ENCODE peak calls at places on chromosomes 6 and 20, in nine cellular contexts. S, K, P, E, Q, Z, I, C and F are unnamed samples.
A peak's percentile ranks its signal among the peaks of the same experiment; 100 is the strongest.

GRCh38 chr6:112249489-112249888 is 4.9 kb downstream of the LAMA4 start:
- DNase-seq in S (no peak), K (no peak), P (no peak), E (no peak), Q (peak; percentile 80), Z (no peak), I (no peak), C (no peak), F (no peak)

GRCh38 chr6:132730560-132730959 is 16.7 kb upstream of the VNN1 start:
- DNase-seq in S (no peak), K (peak; percentile 53), P (no peak), E (no peak), Q (peak; percentile 85), Z (no peak), I (peak; percentile 86), C (no peak), F (no peak)

GRCh38 chr20:59723607-59724456 is 119.5 kb downstream of the PHACTR3 start:
- DNase-seq in S (no peak), K (no peak), P (no peak), E (no peak), Q (peak; percentile 47), Z (no peak), I (no peak), C (no peak), F (no peak)

GRCh38 chr6:33091957-33092356 is 16.2 kb downstream of the HLA-DPB1 start:
- DNase-seq in S (peak; percentile 89), K (no peak), P (peak; percentile 8), E (peak; percentile 69), Q (peak; percentile 31), Z (peak; percentile 42), I (peak; percentile 9), C (peak; percentile 46), F (peak; percentile 70)

GRCh38 chr20:22700387-22700786 is 116.0 kb upstream of the FOXA2 start:
- DNase-seq in S (no peak), K (no peak), P (no peak), E (no peak), Q (peak; percentile 41), Z (no peak), I (peak; percentile 14), C (no peak), F (no peak)

GRCh38 chr20:46135856-46136633 is 17.9 kb downstream of the CD40 start:
- DNase-seq in S (peak; percentile 21), K (no peak), P (no peak), E (peak; percentile 84), Q (no peak), Z (no peak), I (no peak), C (no peak), F (no peak)

GRCh38 chr6:170005680-170006470 is 254.5 kb downstream of the ERMARD start:
- DNase-seq in S (no peak), K (no peak), P (no peak), E (no peak), Q (no peak), Z (no peak), I (no peak), C (no peak), F (no peak)

GRCh38 chr20:21796059-21796458 is 90.6 kb downstream of the PAX1 start:
- DNase-seq in S (peak; percentile 44), K (no peak), P (no peak), E (peak; percentile 25), Q (peak; percentile 7), Z (no peak), I (peak; percentile 21), C (peak; percentile 27), F (peak; percentile 4)

GRCh38 chr20:18007534-18008292 is 38.9 kb downstream of the MGME1 start:
- DNase-seq in S (no peak), K (no peak), P (no peak), E (no peak), Q (peak; percentile 13), Z (peak; percentile 45), I (no peak), C (no peak), F (no peak)

GRCh38 chr6:3001773-3002293 is 2.1 kb downstream of the NQO2 start:
- DNase-seq in S (peak; percentile 88), K (peak; percentile 55), P (peak; percentile 71), E (peak; percentile 66), Q (peak; percentile 93), Z (no peak), I (peak; percentile 89), C (peak; percentile 86), F (peak; percentile 18)

GRCh38 chr20:18032977-18033892 is 24.5 kb downstream of the OVOL2 start:
- DNase-seq in S (peak; percentile 72), K (peak; percentile 71), P (no peak), E (peak; percentile 90), Q (peak; percentile 12), Z (no peak), I (peak; percentile 33), C (no peak), F (no peak)

GRCh38 chr6:127547909-127548649 is 28.9 kb upstream of the C6orf58 start:
- DNase-seq in S (peak; percentile 32), K (no peak), P (no peak), E (no peak), Q (peak; percentile 38), Z (no peak), I (peak; percentile 14), C (no peak), F (no peak)

GRCh38 chr6:132816665-132817064 is 2.3 kb downstream of the RPS12 start:
- DNase-seq in S (no peak), K (no peak), P (no peak), E (no peak), Q (peak; percentile 12), Z (no peak), I (no peak), C (no peak), F (peak; percentile 24)

GRCh38 chr6:87808005-87808757 is 106.1 kb upstream of the AKIRIN2 start:
- DNase-seq in S (no peak), K (no peak), P (no peak), E (no peak), Q (peak; percentile 91), Z (no peak), I (peak; percentile 91), C (no peak), F (no peak)

GRCh38 chr6:92647630-92648029 is 771.7 kb downstream of the EPHA7 start:
- DNase-seq in S (no peak), K (peak; percentile 41), P (no peak), E (no peak), Q (no peak), Z (no peak), I (peak; percentile 18), C (no peak), F (no peak)

GRCh38 chr6:158142789-158143188 is 25.3 kb downstream of the SERAC1 start:
- DNase-seq in S (no peak), K (peak; percentile 22), P (no peak), E (no peak), Q (peak; percentile 95), Z (no peak), I (peak; percentile 96), C (no peak), F (no peak)

GRCh38 chr20:56778765-56779195 is 149.7 kb downstream of the TFAP2C start:
- DNase-seq in S (peak; percentile 29), K (peak; percentile 41), P (no peak), E (peak; percentile 37), Q (no peak), Z (peak; percentile 19), I (no peak), C (no peak), F (no peak)

GRCh38 chr6:90003069-90003800 is 109.0 kb downstream of the GJA10 start:
- DNase-seq in S (no peak), K (no peak), P (no peak), E (no peak), Q (no peak), Z (no peak), I (peak; percentile 72), C (no peak), F (no peak)

GRCh38 chr6:72425003-72425681 is 196.7 kb upstream of the KCNQ5 start:
- DNase-seq in S (no peak), K (no peak), P (no peak), E (no peak), Q (peak; percentile 96), Z (no peak), I (peak; percentile 8), C (no peak), F (no peak)

GRCh38 chr6:17905611-17906592 is 81.5 kb downstream of the KIF13A start:
- DNase-seq in S (no peak), K (no peak), P (no peak), E (no peak), Q (peak; percentile 89), Z (no peak), I (peak; percentile 79), C (no peak), F (no peak)

DNA sequence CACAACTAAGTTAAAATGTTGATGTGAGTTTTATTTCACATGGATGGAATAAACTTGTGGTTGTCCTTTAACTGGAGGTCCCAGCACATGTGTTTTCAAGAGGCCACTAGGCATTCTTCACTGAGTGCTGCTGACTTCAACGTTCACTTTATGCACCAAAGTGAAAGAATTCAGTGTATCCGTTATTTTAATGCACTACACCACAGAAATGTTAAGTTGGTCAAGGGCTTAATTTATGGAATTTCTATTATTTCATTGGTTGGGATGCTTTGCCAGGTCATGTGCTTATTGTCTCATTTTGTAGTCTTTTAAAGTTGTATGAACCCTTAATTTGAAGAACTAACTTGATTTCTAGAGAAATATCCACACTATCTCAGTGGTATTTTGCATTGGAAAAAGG is 106.4 kb downstream of the PPP1R14C start:
- DNase-seq in S (no peak), K (no peak), P (no peak), E (no peak), Q (no peak), Z (no peak), I (no peak), C (no peak), F (no peak)
- TF ChIP-seq EZH2phosphoT487 in S (no peak), K (no peak), P (no peak), E (no peak), Q (no peak), Z (no peak), I (no peak), C (no peak), F (no peak)

GRCh38 chr6:156699017-156699421 is 78.2 kb upstream of the ARID1B start:
- DNase-seq in S (no peak), K (no peak), P (no peak), E (no peak), Q (peak; percentile 82), Z (no peak), I (peak; percentile 91), C (no peak), F (no peak)
- TF ChIP-seq EZH2phosphoT487 in S (no peak), K (no peak), P (no peak), E (no peak), Q (no peak), Z (no peak), I (no peak), C (no peak), F (no peak)

DNA sequence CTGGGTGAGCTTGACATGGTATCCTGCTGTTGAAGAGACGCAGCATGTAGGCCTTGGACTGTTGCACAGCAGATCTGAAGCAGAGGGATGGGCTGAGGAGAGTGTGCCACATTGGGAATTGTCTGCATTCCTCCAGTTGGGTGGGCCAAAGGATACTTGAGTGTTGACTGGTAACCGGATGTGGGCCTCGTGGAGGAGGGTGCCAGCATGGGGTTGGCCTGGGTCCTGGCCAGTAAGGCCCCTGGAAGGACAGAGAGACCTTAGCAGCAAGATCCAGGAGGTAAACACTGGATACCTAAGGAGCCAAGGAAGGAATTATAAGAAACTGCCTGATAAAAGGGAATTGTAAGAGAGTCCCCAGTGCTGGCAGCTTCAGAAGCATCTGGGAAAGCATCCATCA is 76.9 kb downstream of the FIG4 start:
- DNase-seq in S (no peak), K (no peak), P (no peak), E (no peak), Q (peak; percentile 66), Z (no peak), I (peak; percentile 47), C (no peak), F (no peak)
- TF ChIP-seq EZH2phosphoT487 in S (no peak), K (no peak), P (no peak), E (no peak), Q (no peak), Z (no peak), I (no peak), C (no peak), F (no peak)

GRCh38 chr6:117615981-117616961 is 14.0 kb upstream of the GOPC start:
- DNase-seq in S (peak; percentile 92), K (no peak), P (no peak), E (peak; percentile 39), Q (peak; percentile 8), Z (no peak), I (no peak), C (no peak), F (no peak)
- TF ChIP-seq EZH2phosphoT487 in S (no peak), K (no peak), P (no peak), E (no peak), Q (no peak), Z (no peak), I (no peak), C (no peak), F (no peak)